ENCODE peak calls at places on chromosomes 5 and 9, in six cellular contexts. One of them, this sample, is unnamed.

GRCh38 chr5:95900383-95900958 is 61.2 kb downstream of the ELL2 start:
- DNase-seq in spleen: no peak
- DNase-seq in A549: no peak
- DNase-seq in stimulated activated CD8-positive, alpha-beta memory T cell treated with anti-CD3 and anti-CD28 coated beads, Interleukin-4, amount 100 ng/mL, for 4 hours: no peak
- DNase-seq in HFF-Myc: peak; percentile 74
- DNase-seq in AML-193: no peak
- DNase-seq in this sample: no peak

GRCh38 chr9:129143461-129143927 is 32.3 kb downstream of the PTPA start:
- DNase-seq in HFF-Myc: no peak
- DNase-seq in AML-193: no peak
- DNase-seq in stimulated activated CD8-positive, alpha-beta memory T cell treated with anti-CD3 and anti-CD28 coated beads, Interleukin-4, amount 100 ng/mL, for 4 hours: no peak
- DNase-seq in A549: no peak
- DNase-seq in spleen: peak; percentile 84
- DNase-seq in this sample: no peak

GRCh38 chr5:4230531-4230904 is 634.9 kb downstream of the IRX1 start:
- DNase-seq in stimulated activated CD8-positive, alpha-beta memory T cell treated with anti-CD3 and anti-CD28 coated beads, Interleukin-4, amount 100 ng/mL, for 4 hours: no peak
- DNase-seq in A549: no peak
- DNase-seq in HFF-Myc: no peak
- DNase-seq in AML-193: no peak
- DNase-seq in spleen: no peak
- DNase-seq in this sample: no peak

GRCh38 chr9:106066937-106067545 is 372.7 kb downstream of the TMEM38B start:
- DNase-seq in AML-193: no peak
- DNase-seq in HFF-Myc: no peak
- DNase-seq in spleen: no peak
- DNase-seq in A549: no peak
- DNase-seq in stimulated activated CD8-positive, alpha-beta memory T cell treated with anti-CD3 and anti-CD28 coated beads, Interleukin-4, amount 100 ng/mL, for 4 hours: no peak
- DNase-seq in this sample: no peak

GRCh38 chr5:126806-127205 is 34.8 kb downstream of the PLEKHG4B start:
- DNase-seq in stimulated activated CD8-positive, alpha-beta memory T cell treated with anti-CD3 and anti-CD28 coated beads, Interleukin-4, amount 100 ng/mL, for 4 hours: no peak
- DNase-seq in HFF-Myc: no peak
- DNase-seq in AML-193: no peak
- DNase-seq in A549: no peak
- DNase-seq in spleen: no peak
- DNase-seq in this sample: no peak

GRCh38 chr5:141758316-141758965 is 76.4 kb upstream of the ARAP3 start:
- DNase-seq in stimulated activated CD8-positive, alpha-beta memory T cell treated with anti-CD3 and anti-CD28 coated beads, Interleukin-4, amount 100 ng/mL, for 4 hours: no peak
- DNase-seq in spleen: no peak
- DNase-seq in HFF-Myc: no peak
- DNase-seq in AML-193: no peak
- DNase-seq in A549: no peak
- DNase-seq in this sample: no peak

GRCh38 chr5:140346348-140347221 is at the start of gene HBEGF:
- DNase-seq in stimulated activated CD8-positive, alpha-beta memory T cell treated with anti-CD3 and anti-CD28 coated beads, Interleukin-4, amount 100 ng/mL, for 4 hours: peak; percentile 20
- DNase-seq in AML-193: peak; percentile 65
- DNase-seq in HFF-Myc: no peak
- DNase-seq in spleen: peak; percentile 92
- DNase-seq in A549: peak; percentile 85
- DNase-seq in this sample: peak; percentile 44

GRCh38 chr9:3762076-3762475 is 236.3 kb upstream of the RFX3 start:
- DNase-seq in stimulated activated CD8-positive, alpha-beta memory T cell treated with anti-CD3 and anti-CD28 coated beads, Interleukin-4, amount 100 ng/mL, for 4 hours: no peak
- DNase-seq in A549: no peak
- DNase-seq in HFF-Myc: no peak
- DNase-seq in AML-193: no peak
- DNase-seq in spleen: no peak
- DNase-seq in this sample: no peak

GRCh38 chr9:110775724-110776123 is 107.1 kb downstream of the MUSK start:
- DNase-seq in HFF-Myc: no peak
- DNase-seq in spleen: no peak
- DNase-seq in A549: no peak
- DNase-seq in stimulated activated CD8-positive, alpha-beta memory T cell treated with anti-CD3 and anti-CD28 coated beads, Interleukin-4, amount 100 ng/mL, for 4 hours: no peak
- DNase-seq in AML-193: no peak
- DNase-seq in this sample: no peak

GRCh38 chr5:135269828-135270545 is 129.0 kb downstream of the MACROH2A1 start:
- DNase-seq in stimulated activated CD8-positive, alpha-beta memory T cell treated with anti-CD3 and anti-CD28 coated beads, Interleukin-4, amount 100 ng/mL, for 4 hours: no peak
- DNase-seq in HFF-Myc: no peak
- DNase-seq in A549: no peak
- DNase-seq in AML-193: no peak
- DNase-seq in spleen: no peak
- DNase-seq in this sample: no peak

GRCh38 chr9:87149794-87150193 is 202.5 kb upstream of the GAS1 start:
- DNase-seq in stimulated activated CD8-positive, alpha-beta memory T cell treated with anti-CD3 and anti-CD28 coated beads, Interleukin-4, amount 100 ng/mL, for 4 hours: no peak
- DNase-seq in HFF-Myc: peak; percentile 86
- DNase-seq in A549: no peak
- DNase-seq in AML-193: no peak
- DNase-seq in spleen: no peak
- DNase-seq in this sample: no peak

GRCh38 chr9:89171693-89172092 is 6.9 kb downstream of the SHC3 start:
- DNase-seq in A549: no peak
- DNase-seq in spleen: no peak
- DNase-seq in stimulated activated CD8-positive, alpha-beta memory T cell treated with anti-CD3 and anti-CD28 coated beads, Interleukin-4, amount 100 ng/mL, for 4 hours: no peak
- DNase-seq in AML-193: no peak
- DNase-seq in HFF-Myc: no peak
- DNase-seq in this sample: no peak

GRCh38 chr5:131679911-131680310 is 44.9 kb upstream of the RAPGEF6 start:
- DNase-seq in stimulated activated CD8-positive, alpha-beta memory T cell treated with anti-CD3 and anti-CD28 coated beads, Interleukin-4, amount 100 ng/mL, for 4 hours: no peak
- DNase-seq in A549: no peak
- DNase-seq in HFF-Myc: peak; percentile 42
- DNase-seq in spleen: no peak
- DNase-seq in AML-193: no peak
- DNase-seq in this sample: no peak

GRCh38 chr5:66129184-66129583 is 14.9 kb upstream of the SREK1 start:
- DNase-seq in HFF-Myc: no peak
- DNase-seq in AML-193: no peak
- DNase-seq in stimulated activated CD8-positive, alpha-beta memory T cell treated with anti-CD3 and anti-CD28 coated beads, Interleukin-4, amount 100 ng/mL, for 4 hours: no peak
- DNase-seq in spleen: no peak
- DNase-seq in A549: no peak
- DNase-seq in this sample: no peak

GRCh38 chr9:6490863-6491262 is 77.9 kb downstream of the UHRF2 start:
- DNase-seq in spleen: no peak
- DNase-seq in A549: no peak
- DNase-seq in AML-193: no peak
- DNase-seq in HFF-Myc: no peak
- DNase-seq in stimulated activated CD8-positive, alpha-beta memory T cell treated with anti-CD3 and anti-CD28 coated beads, Interleukin-4, amount 100 ng/mL, for 4 hours: no peak
- DNase-seq in this sample: no peak

GRCh38 chr5:123125172-123125508 is 36.1 kb downstream of the PRDM6 start:
- DNase-seq in spleen: no peak
- DNase-seq in AML-193: no peak
- DNase-seq in stimulated activated CD8-positive, alpha-beta memory T cell treated with anti-CD3 and anti-CD28 coated beads, Interleukin-4, amount 100 ng/mL, for 4 hours: no peak
- DNase-seq in A549: no peak
- DNase-seq in HFF-Myc: no peak
- DNase-seq in this sample: no peak